ENCODE peak calls at places on chromosomes 11 and 22, in four cellular contexts. Y, G, P and K are unnamed samples.

GRCh38 chr11:129375731-129376657 is at the start of gene BARX2:
- DNase-seq in G (peak), Y (peak), P (peak), K (peak)

GRCh38 chr11:123211981-123212380 is 16.9 kb upstream of the CLMP start:
- DNase-seq in G (no peak), Y (no peak), P (no peak), K (no peak)

GRCh38 chr11:67409261-67409666 is 5.4 kb downstream of the TBC1D10C start:
- DNase-seq in G (no peak), P (no peak), Y (no peak), K (no peak)

GRCh38 chr11:112051768-112052167 is 22.0 kb downstream of the PIH1D2 start:
- DNase-seq in Y (no peak), G (no peak), P (no peak), K (no peak)

GRCh38 chr22:40352763-40353162 is 6.5 kb downstream of the ADSL start:
- DNase-seq in P (no peak), Y (no peak), G (no peak), K (no peak)

GRCh38 chr11:86802601-86803051 is 2.3 kb downstream of the PRSS23 start:
- DNase-seq in P (no peak), Y (peak), G (peak), K (peak)

GRCh38 chr11:69481393-69481844 is at the start of gene LINC01488:
- DNase-seq in Y (no peak), G (no peak), P (no peak), K (no peak)

GRCh38 chr22:28981818-28982499 is 79.7 kb downstream of the C22orf31 start:
- DNase-seq in G (no peak), P (no peak), Y (no peak), K (no peak)

GRCh38 chr11:65856689-65857499 is 1.1 kb downstream of the CFL1 start:
- DNase-seq in P (no peak), G (peak), Y (no peak), K (no peak)

GRCh38 chr22:39325392-39325932 is 6.0 kb upstream of the RPL3 start:
- DNase-seq in G (no peak), P (no peak), Y (no peak), K (no peak)

GRCh38 chr11:133903875-133904817 is 52.6 kb downstream of the IGSF9B start:
- DNase-seq in G (no peak), Y (no peak), P (no peak), K (no peak)

GRCh38 chr11:16978021-16978370 is 36.2 kb downstream of the PLEKHA7 start:
- DNase-seq in Y (no peak), P (no peak), G (no peak), K (no peak)

GRCh38 chr11:122745111-122745510 is 89.6 kb downstream of the UBASH3B start:
- DNase-seq in P (no peak), G (no peak), Y (no peak), K (no peak)

GRCh38 chr11:93051181-93051580 is 81.7 kb downstream of the MTNR1B start:
- DNase-seq in G (no peak), Y (no peak), P (peak), K (peak)

GRCh38 chr11:18844753-18845367 is 53.3 kb upstream of the PTPN5 start:
- DNase-seq in Y (peak), G (no peak), P (peak), K (peak)

GRCh38 chr22:21624120-21624879 is 5.5 kb downstream of the YDJC start:
- DNase-seq in Y (no peak), G (no peak), P (no peak), K (no peak)